ENCODE peak calls at places on chromosomes 5 and 9, in eight cellular contexts. V is psoas muscle, Q is neural progenitor cell, E is left ventricle myocardium inferior, X is lower lobe of right lung, Z is suprapubic skin, R is osteoblast, N is Peyer's patch. A is an unnamed sample. For H3K27me3, the result is how much of the 10 kb centered on the place peaks cover.

GRCh38 chr9:85420750-85421149 is 321.0 kb downstream of the AGTPBP1 start:
- DNase-seq in N (no peak), Q (peak), Z (no peak), X (no peak), R (no peak), V (no peak), E (no peak), A (no peak)

GRCh38 chr9:83307051-83307724 is 231.0 kb downstream of the FRMD3 start:
- DNase-seq in Q (no peak), Z (no peak), R (no peak), N (no peak), E (no peak), X (no peak), V (no peak), A (no peak)

GRCh38 chr5:81525690-81526089 is 131.8 kb upstream of the ACOT12 start:
- DNase-seq in N (no peak), E (no peak), X (no peak), R (no peak), V (no peak), Q (no peak), Z (no peak), A (no peak)

GRCh38 chr9:3498691-3499090 is 27.1 kb downstream of the RFX3 start:
- DNase-seq in N (no peak), Z (no peak), E (no peak), R (no peak), V (no peak), Q (peak), X (no peak), A (no peak)

GRCh38 chr5:143200781-143201398 is 202.6 kb downstream of the NR3C1 start:
- DNase-seq in V (peak), Q (no peak), N (no peak), E (peak), X (no peak), R (peak), Z (no peak), A (no peak)

GRCh38 chr5:159874308-159874707 is 42.0 kb upstream of the ADRA1B start:
- DNase-seq in X (no peak), R (no peak), Z (no peak), V (no peak), E (no peak), Q (no peak), N (no peak), A (no peak)

GRCh38 chr5:141084487-141084989 is 9.9 kb upstream of the PCDHB2 start:
- DNase-seq in Q (peak), X (no peak), E (no peak), N (no peak), Z (no peak), V (no peak), R (no peak), A (no peak)

GRCh38 chr9:21994526-21994995 is at the start of gene CDKN2B-AS1:
- DNase-seq in Z (no peak), Q (peak), E (no peak), R (peak), V (peak), X (peak), N (peak), A (peak)

GRCh38 chr5:136814621-136815378 is 449.5 kb upstream of the TRPC7 start:
- DNase-seq in N (no peak), R (peak), X (no peak), Q (no peak), V (no peak), Z (no peak), E (no peak), A (no peak)

GRCh38 chr9:120214331-120214730 is 365.6 kb downstream of the CDK5RAP2 start:
- DNase-seq in E (no peak), R (no peak), Z (no peak), N (no peak), V (no peak), Q (no peak), X (no peak), A (no peak)

GRCh38 chr9:38355526-38356120 is 36.9 kb upstream of the ALDH1B1 start:
- DNase-seq in Z (peak), X (no peak), N (no peak), E (no peak), R (no peak), Q (no peak), V (no peak), A (no peak)

GRCh38 chr5:158559066-158559465 is 540.6 kb downstream of the EBF1 start:
- DNase-seq in N (no peak), X (no peak), E (no peak), R (no peak), Z (no peak), Q (no peak), V (no peak), A (no peak)

GRCh38 chr5:42629284-42629683 is 127.3 kb upstream of the CCDC152 start:
- DNase-seq in Q (no peak), V (no peak), E (no peak), R (no peak), N (no peak), Z (no peak), X (no peak), A (no peak)

GRCh38 chr9:107935931-107936330 is 446.4 kb upstream of the KLF4 start:
- DNase-seq in V (no peak), R (no peak), X (no peak), E (no peak), N (no peak), Z (no peak), Q (no peak), A (no peak)

GRCh38 chr5:77778881-77779438 is 2.8 kb upstream of the TBCA start:
- DNase-seq in N (no peak), E (no peak), Z (no peak), X (no peak), V (no peak), R (no peak), Q (no peak), A (no peak)

GRCh38 chr9:8349928-8350327 is 550.4 kb upstream of the DMAC1 start:
- DNase-seq in Z (no peak), R (no peak), X (no peak), Q (no peak), E (no peak), N (no peak), V (no peak), A (no peak)

GRCh38 chr5:148085934-148086333 is 22.2 kb downstream of the SPINK5 start:
- DNase-seq in X (peak), V (no peak), R (no peak), Q (no peak), E (no peak), Z (no peak), N (no peak), A (no peak)

GRCh38 chr5:173051746-173052145 is 4.4 kb upstream of the CREBRF start:
- DNase-seq in Z (no peak), N (no peak), E (no peak), Q (no peak), V (no peak), R (peak), X (no peak), A (no peak)

GRCh38 chr9:38017149-38017884 is 51.7 kb downstream of the SHB start:
- DNase-seq in Q (peak), Z (no peak), X (peak), V (peak), E (peak), N (no peak), R (peak), A (no peak)

GRCh38 chr5:111013011-111013410 is 58.5 kb upstream of the TSLP start:
- DNase-seq in E (no peak), Z (no peak), N (no peak), X (no peak), Q (no peak), R (no peak), V (no peak), A (no peak)

GRCh38 chr5:73764586-73764985 is 138.6 kb downstream of the ARHGEF28 start:
- DNase-seq in E (no peak), R (peak), V (no peak), N (no peak), X (no peak), Q (no peak), Z (no peak), A (no peak)

GRCh38 chr9:137326436-137327060 is 24.5 kb upstream of the NRARP start:
- DNase-seq in N (no peak), V (no peak), Z (no peak), E (no peak), Q (no peak), R (no peak), X (no peak), A (peak)

GRCh38 chr9:4979224-4979623 is 5.8 kb upstream of the JAK2 start:
- DNase-seq in E (no peak), X (no peak), V (no peak), Q (no peak), R (no peak), Z (no peak), N (no peak), A (no peak)

GRCh38 chr5:54002779-54003178 is 307.6 kb downstream of the ARL15 start:
- DNase-seq in X (no peak), Z (no peak), R (no peak), N (no peak), V (no peak), Q (no peak), E (no peak), A (no peak)

GRCh38 chr9:96116275-96117051 is 185.5 kb downstream of the HSD17B3 start:
- DNase-seq in Q (peak), N (peak), V (no peak), X (no peak), R (no peak), Z (no peak), E (no peak), A (no peak)

GRCh38 chr5:10695055-10695649 is 65.9 kb downstream of the DAP start:
- DNase-seq in V (peak), N (peak), R (no peak), X (peak), Q (peak), Z (no peak), E (peak), A (peak)

GRCh38 chr9:6889868-6890267 is 132.1 kb downstream of the KDM4C start:
- DNase-seq in V (no peak), Z (no peak), R (no peak), N (no peak), Q (no peak), X (no peak), E (no peak), A (no peak)

GRCh38 chr5:95130951-95131350 is 153.9 kb downstream of the MCTP1 start:
- DNase-seq in V (no peak), Z (no peak), X (no peak), E (no peak), N (no peak), R (no peak), Q (no peak), A (no peak)

GRCh38 chr5:28780083-28780692 is 1741.8 kb upstream of the CDH9 start:
- DNase-seq in N (no peak), X (no peak), R (no peak), Q (no peak), V (no peak), Z (no peak), E (no peak), A (no peak)

GRCh38 chr5:28779161-28779754 is 1740.9 kb upstream of the CDH9 start:
- DNase-seq in V (no peak), Z (no peak), N (no peak), X (no peak), E (no peak), Q (peak), R (no peak), A (no peak)
- TF ChIP-seq CTCF in V (no peak), Z (no peak), N (no peak), X (no peak), E (no peak), Q (peak), R (no peak), A (no peak)

GRCh38 chr5:27080147-27080546 is 41.8 kb upstream of the CDH9 start:
- DNase-seq in X (no peak), V (no peak), E (no peak), Z (no peak), N (no peak), Q (no peak), R (no peak), A (no peak)
- H3K4me3 ChIP-seq in X (no peak), V (no peak), E (no peak), Z (no peak), N (no peak), Q (no peak), R (no peak), A (no peak)

DNA sequence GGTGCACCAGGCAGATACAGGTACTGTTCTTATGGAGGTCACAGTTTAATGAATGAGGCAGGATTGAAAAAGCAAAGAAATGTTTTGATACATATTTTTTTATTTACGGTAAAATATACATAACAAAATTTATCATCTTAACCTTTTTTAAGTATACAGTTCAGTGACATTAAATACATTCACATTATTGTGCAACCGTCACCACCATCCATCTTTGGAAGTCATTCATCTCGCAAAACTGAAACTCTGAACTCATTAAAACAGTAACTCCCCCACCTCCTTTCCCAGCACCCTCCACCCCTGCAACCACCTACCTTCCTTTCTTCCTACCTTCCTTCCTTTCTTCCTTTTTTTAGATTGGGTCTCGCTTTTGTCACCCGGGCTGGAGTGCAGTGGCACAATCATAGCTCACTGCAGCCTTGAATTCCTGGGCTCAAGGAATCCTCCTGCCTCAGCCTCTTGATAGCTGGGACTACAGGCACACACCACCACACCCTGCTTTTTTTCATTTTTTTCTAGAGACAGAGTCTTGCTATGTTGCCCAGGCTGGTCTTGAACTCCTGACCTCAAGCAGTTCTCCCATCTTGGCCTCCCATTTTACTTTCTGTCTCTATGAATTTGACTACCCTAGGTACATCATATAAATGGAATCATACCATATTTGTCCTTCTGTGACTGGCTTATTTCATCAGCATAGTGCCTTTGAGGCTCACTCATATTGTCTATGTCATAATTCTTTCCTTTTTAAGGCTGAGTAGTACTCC is 22.5 kb upstream of the PSD2 start:
- DNase-seq in X (no peak), N (no peak), Q (no peak), E (no peak), R (no peak), Z (no peak), V (no peak), A (no peak)
- H3K27me3 ChIP-seq in X (under half), N (under half), Q (under half), E (under half), R (under half), Z (under half), V (under half), A (under half)

DNA sequence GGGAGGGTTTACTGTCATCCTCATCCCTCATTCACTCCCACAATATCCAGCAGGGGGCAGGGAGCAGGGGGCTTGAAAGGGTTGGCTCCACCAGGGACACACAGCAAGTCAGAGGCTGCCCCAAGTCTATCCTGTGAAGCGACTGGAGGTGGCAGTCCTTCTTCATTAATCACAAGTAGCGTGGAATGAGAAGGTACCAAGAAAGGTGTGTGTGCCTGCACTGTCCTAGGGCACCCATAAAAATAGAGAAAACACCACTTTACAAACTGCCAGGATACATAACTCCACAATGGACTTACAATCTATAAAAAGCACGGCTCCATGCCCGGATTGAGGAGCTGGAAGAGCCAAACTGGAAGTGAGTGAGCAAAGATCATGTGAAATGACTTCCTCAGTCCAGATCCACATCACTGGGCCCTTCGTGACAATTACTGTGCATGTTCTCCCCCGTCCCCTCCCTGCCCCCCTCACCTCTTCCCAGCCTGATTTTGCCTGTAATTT is 183.9 kb downstream of the SLIT3 start:
- DNase-seq in V (no peak), Q (peak), Z (no peak), E (no peak), X (no peak), R (no peak), N (no peak), A (no peak)
- TF ChIP-seq CTCF in V (no peak), Q (peak), Z (no peak), E (peak), X (no peak), R (peak), N (no peak), A (no peak)